ENCODE peak calls at places on chromosome 19, in ten cellular contexts. H, I, J, Z, N, G, R, P, Q and S are unnamed samples.

GRCh38 chr19:47379398-47379938 is 30.4 kb downstream of the DHX34 start:
- DNase-seq in J (no peak), P (no peak), Z (no peak), I (no peak), R (no peak), N (no peak), H (no peak), Q (no peak), G (no peak), S (no peak)

GRCh38 chr19:13804830-13805683 is 9.8 kb downstream of the ZSWIM4 start:
- DNase-seq in N (no peak), I (no peak), P (no peak), R (peak; percentile 79), G (no peak), Q (no peak), Z (no peak), J (no peak), H (no peak), S (peak; percentile 12)

GRCh38 chr19:45809643-45810159 is 5.4 kb downstream of the RSPH6A start:
- DNase-seq in N (no peak), H (peak; percentile 75), Q (no peak), P (peak; percentile 78), Z (no peak), I (peak; percentile 81), G (peak; percentile 68), J (no peak), R (no peak), S (peak; percentile 82)

GRCh38 chr19:3075605-3076431 is 13.5 kb upstream of the TLE5 start:
- DNase-seq in I (peak; percentile 33), R (peak; percentile 78), G (peak; percentile 75), Z (peak; percentile 70), N (peak; percentile 52), H (no peak), P (peak; percentile 50), Q (peak; percentile 64), J (peak; percentile 82), S (peak; percentile 70)

GRCh38 chr19:39413903-39414608 is 1.6 kb downstream of the PLEKHG2 start:
- DNase-seq in P (no peak), J (no peak), R (no peak), N (no peak), G (peak; percentile 50), I (no peak), Q (no peak), H (peak; percentile 40), Z (no peak), S (peak; percentile 35)

GRCh38 chr19:49875801-49876421 is 1.2 kb downstream of the AKT1S1 start:
- DNase-seq in H (peak; percentile 27), R (peak; percentile 69), N (peak; percentile 78), G (peak; percentile 32), Q (no peak), J (no peak), Z (peak; percentile 35), I (no peak), P (peak; percentile 45), S (peak; percentile 64)

GRCh38 chr19:11405846-11406643 is 13.1 kb downstream of the RGL3 start:
- DNase-seq in J (no peak), Q (no peak), Z (no peak), P (no peak), R (peak; percentile 60), N (no peak), G (no peak), H (no peak), I (no peak), S (no peak)

GRCh38 chr19:4732680-4733114 is 9.1 kb upstream of the DPP9 start:
- DNase-seq in J (peak; percentile 24), H (peak; percentile 49), G (peak; percentile 70), I (peak; percentile 71), P (peak; percentile 71), Q (peak; percentile 44), Z (peak; percentile 44), N (no peak), R (peak; percentile 76), S (peak; percentile 56)

GRCh38 chr19:2041686-2042484 is 9.2 kb downstream of the MKNK2 start:
- DNase-seq in G (peak; percentile 97), P (peak; percentile 97), H (peak; percentile 84), N (peak; percentile 97), Z (peak; percentile 99), I (peak; percentile 81), R (peak; percentile 95), J (peak; percentile 97), Q (peak; percentile 99), S (peak; percentile 90)

GRCh38 chr19:43749898-43750297 is 4.9 kb downstream of the SMG9 start:
- DNase-seq in Z (no peak), J (no peak), G (no peak), P (no peak), H (no peak), I (no peak), Q (no peak), R (no peak), N (no peak), S (no peak)

GRCh38 chr19:16367269-16367683 is 42.6 kb downstream of the KLF2 start:
- DNase-seq in G (no peak), P (no peak), N (no peak), H (no peak), R (no peak), Q (peak; percentile 75), I (no peak), Z (peak; percentile 71), J (no peak), S (no peak)

GRCh38 chr19:54209058-54209747 is 8.5 kb downstream of the RPS9 start:
- DNase-seq in R (peak; percentile 49), I (peak; percentile 23), Q (no peak), P (no peak), G (no peak), H (no peak), Z (no peak), J (no peak), N (no peak), S (no peak)

GRCh38 chr19:4524808-4525562 is 6.7 kb upstream of the PLIN4 start:
- DNase-seq in Q (peak; percentile 38), G (peak; percentile 23), I (peak; percentile 55), Z (peak; percentile 46), J (peak; percentile 52), N (peak; percentile 47), P (peak; percentile 49), R (peak; percentile 62), H (peak; percentile 21), S (peak; percentile 8)

GRCh38 chr19:2770055-2771013 is 12.7 kb downstream of the SGTA start:
- DNase-seq in P (no peak), N (peak; percentile 82), G (no peak), J (no peak), Q (no peak), R (no peak), Z (no peak), H (peak; percentile 77), I (peak; percentile 57), S (no peak)

GRCh38 chr19:49836176-49837008 is 14.6 kb upstream of the PTOV1 start:
- DNase-seq in Z (no peak), I (no peak), G (no peak), P (no peak), Q (no peak), J (no peak), R (no peak), N (no peak), H (no peak), S (no peak)

GRCh38 chr19:13023666-13024065 is 28.4 kb downstream of the NFIX start:
- DNase-seq in Q (no peak), H (peak; percentile 59), J (no peak), I (no peak), N (no peak), G (no peak), Z (no peak), P (no peak), R (no peak), S (no peak)

GRCh38 chr19:1384085-1384462 is 367 bp downstream of the NDUFS7 start:
- DNase-seq in Z (no peak), Q (no peak), N (no peak), P (no peak), J (no peak), H (no peak), G (no peak), R (no peak), I (no peak), S (no peak)

GRCh38 chr19:41299755-41300089 is 10.2 kb upstream of the CCDC97 start:
- DNase-seq in J (no peak), G (no peak), N (peak; percentile 79), H (peak; percentile 71), Z (peak; percentile 58), I (peak; percentile 82), P (peak; percentile 60), R (no peak), Q (peak; percentile 71), S (no peak)

GRCh38 chr19:55670280-55671053 is 4.6 kb upstream of the EPN1 start:
- DNase-seq in G (no peak), N (peak; percentile 61), R (no peak), P (peak; percentile 34), Z (no peak), J (no peak), I (no peak), H (peak; percentile 9), Q (no peak), S (peak; percentile 66)

GRCh38 chr19:36719687-36720556 is 32.5 kb downstream of the ZNF567 start:
- DNase-seq in N (no peak), Q (no peak), I (peak; percentile 28), H (no peak), P (no peak), J (no peak), G (no peak), Z (no peak), R (peak; percentile 2), S (no peak)

GRCh38 chr19:574658-575526 is 2.5 kb downstream of the BSG start:
- DNase-seq in H (no peak), R (peak; percentile 68), I (peak; percentile 32), J (no peak), Z (no peak), N (peak; percentile 75), Q (no peak), P (peak; percentile 59), G (no peak), S (no peak)

GRCh38 chr19:38386300-38386967 is 1.4 kb downstream of the GGN start:
- DNase-seq in Q (no peak), I (no peak), R (peak; percentile 56), G (no peak), P (no peak), H (no peak), J (no peak), Z (no peak), N (no peak), S (no peak)

GRCh38 chr19:10091892-10092641 is 6.0 kb downstream of the SHFL start:
- DNase-seq in I (no peak), P (no peak), Q (no peak), G (no peak), H (no peak), Z (no peak), N (no peak), J (no peak), R (no peak), S (no peak)

GRCh38 chr19:45469835-45470146 is 2.0 kb downstream of the FOSB start:
- DNase-seq in I (no peak), Z (peak; percentile 79), R (no peak), P (no peak), N (no peak), G (peak; percentile 75), Q (no peak), J (no peak), H (no peak), S (peak; percentile 79)

GRCh38 chr19:30669329-30670010 is 297.3 kb downstream of the ZNF536 start:
- DNase-seq in J (peak; percentile 33), H (peak; percentile 44), R (peak; percentile 84), G (peak; percentile 42), N (peak; percentile 57), Z (peak; percentile 15), I (peak; percentile 51), Q (peak; percentile 10), P (peak; percentile 33), S (peak; percentile 12)

GRCh38 chr19:55158848-55159793 is 1.6 kb upstream of the TNNI3 start:
- DNase-seq in Z (no peak), H (no peak), N (peak; percentile 84), R (peak; percentile 79), Q (no peak), P (no peak), I (peak; percentile 57), G (no peak), J (no peak), S (peak; percentile 45)

GRCh38 chr19:28292822-28293500 is 920.0 kb downstream of the UQCRFS1 start:
- DNase-seq in H (no peak), Q (no peak), N (no peak), I (no peak), P (no peak), R (peak; percentile 73), G (peak; percentile 97), Z (no peak), J (no peak), S (no peak)

GRCh38 chr19:778910-779653 is 18.2 kb upstream of the PTBP1 start:
- DNase-seq in N (no peak), J (no peak), P (peak; percentile 91), Z (no peak), H (peak; percentile 96), G (no peak), I (peak; percentile 96), R (peak; percentile 83), Q (no peak), S (peak; percentile 37)